ENCODE peak calls at places on chromosomes 16 and 17, in eight cellular contexts. One of them, this sample, is unnamed.
A peak's percentile ranks its signal among the peaks of the same experiment; 100 is the strongest.

GRCh38 chr16:2184962-2185361 is 11.4 kb downstream of the CASKIN1 start:
- DNase-seq in stimulated activated CD4-positive, alpha-beta T cell treated with anti-CD3 and anti-CD28 coated beads, Interleukin-1b, Interleukin-23, amount 100 ng/mL, for 1 hour: no peak
- DNase-seq in epithelial cell of prostate: no peak
- DNase-seq in NCI-H187: no peak
- DNase-seq in heart right ventricle: no peak
- DNase-seq in Calu3: no peak
- DNase-seq in MG63: no peak
- DNase-seq in cardiac muscle cell: no peak
- DNase-seq in this sample: no peak

GRCh38 chr17:57870283-57870635 is 20.4 kb upstream of the MRPS23 start:
- DNase-seq in stimulated activated CD4-positive, alpha-beta T cell treated with anti-CD3 and anti-CD28 coated beads, Interleukin-1b, Interleukin-23, amount 100 ng/mL, for 1 hour: no peak
- DNase-seq in epithelial cell of prostate: no peak
- DNase-seq in NCI-H187: no peak
- DNase-seq in heart right ventricle: no peak
- DNase-seq in Calu3: no peak
- DNase-seq in MG63: no peak
- DNase-seq in cardiac muscle cell: no peak
- DNase-seq in this sample: no peak

GRCh38 chr17:21385281-21385845 is 9.2 kb downstream of the KCNJ12 start:
- DNase-seq in stimulated activated CD4-positive, alpha-beta T cell treated with anti-CD3 and anti-CD28 coated beads, Interleukin-1b, Interleukin-23, amount 100 ng/mL, for 1 hour: no peak
- DNase-seq in epithelial cell of prostate: no peak
- DNase-seq in NCI-H187: no peak
- DNase-seq in heart right ventricle: no peak
- DNase-seq in Calu3: no peak
- DNase-seq in MG63: no peak
- DNase-seq in cardiac muscle cell: no peak
- DNase-seq in this sample: no peak

GRCh38 chr17:77863814-77864161 is 94.7 kb upstream of the TNRC6C start:
- DNase-seq in stimulated activated CD4-positive, alpha-beta T cell treated with anti-CD3 and anti-CD28 coated beads, Interleukin-1b, Interleukin-23, amount 100 ng/mL, for 1 hour: no peak
- DNase-seq in epithelial cell of prostate: no peak
- DNase-seq in NCI-H187: peak; percentile 29
- DNase-seq in heart right ventricle: peak; percentile 69
- DNase-seq in Calu3: no peak
- DNase-seq in MG63: no peak
- DNase-seq in cardiac muscle cell: peak; percentile 42
- DNase-seq in this sample: no peak

GRCh38 chr17:75749545-75750389 is 15.2 kb downstream of the GALK1 start:
- DNase-seq in stimulated activated CD4-positive, alpha-beta T cell treated with anti-CD3 and anti-CD28 coated beads, Interleukin-1b, Interleukin-23, amount 100 ng/mL, for 1 hour: peak; percentile 68
- DNase-seq in epithelial cell of prostate: no peak
- DNase-seq in NCI-H187: peak; percentile 39
- DNase-seq in heart right ventricle: peak; percentile 88
- DNase-seq in Calu3: peak; percentile 75
- DNase-seq in MG63: peak; percentile 72
- DNase-seq in cardiac muscle cell: peak; percentile 80
- DNase-seq in this sample: peak; percentile 88

GRCh38 chr17:43337684-43338428 is 60.9 kb upstream of the ARL4D start:
- DNase-seq in stimulated activated CD4-positive, alpha-beta T cell treated with anti-CD3 and anti-CD28 coated beads, Interleukin-1b, Interleukin-23, amount 100 ng/mL, for 1 hour: no peak
- DNase-seq in epithelial cell of prostate: no peak
- DNase-seq in NCI-H187: no peak
- DNase-seq in heart right ventricle: no peak
- DNase-seq in Calu3: no peak
- DNase-seq in MG63: no peak
- DNase-seq in cardiac muscle cell: no peak
- DNase-seq in this sample: no peak

GRCh38 chr16:66127459-66128362 is 238.8 kb upstream of the CDH5 start:
- DNase-seq in stimulated activated CD4-positive, alpha-beta T cell treated with anti-CD3 and anti-CD28 coated beads, Interleukin-1b, Interleukin-23, amount 100 ng/mL, for 1 hour: no peak
- DNase-seq in epithelial cell of prostate: no peak
- DNase-seq in NCI-H187: no peak
- DNase-seq in heart right ventricle: peak; percentile 19
- DNase-seq in Calu3: no peak
- DNase-seq in MG63: no peak
- DNase-seq in cardiac muscle cell: peak; percentile 70
- DNase-seq in this sample: no peak

GRCh38 chr17:1555618-1556471 is 6.7 kb downstream of the PITPNA start:
- DNase-seq in stimulated activated CD4-positive, alpha-beta T cell treated with anti-CD3 and anti-CD28 coated beads, Interleukin-1b, Interleukin-23, amount 100 ng/mL, for 1 hour: no peak
- DNase-seq in epithelial cell of prostate: no peak
- DNase-seq in NCI-H187: no peak
- DNase-seq in heart right ventricle: no peak
- DNase-seq in Calu3: no peak
- DNase-seq in MG63: no peak
- DNase-seq in cardiac muscle cell: no peak
- DNase-seq in this sample: no peak

GRCh38 chr17:42378597-42379594 is 9.3 kb downstream of the STAT3 start:
- DNase-seq in stimulated activated CD4-positive, alpha-beta T cell treated with anti-CD3 and anti-CD28 coated beads, Interleukin-1b, Interleukin-23, amount 100 ng/mL, for 1 hour: no peak
- DNase-seq in epithelial cell of prostate: no peak
- DNase-seq in NCI-H187: no peak
- DNase-seq in heart right ventricle: no peak
- DNase-seq in Calu3: no peak
- DNase-seq in MG63: no peak
- DNase-seq in cardiac muscle cell: peak; percentile 29
- DNase-seq in this sample: no peak

GRCh38 chr17:56690441-56691291 is 97.2 kb downstream of the NOG start:
- DNase-seq in stimulated activated CD4-positive, alpha-beta T cell treated with anti-CD3 and anti-CD28 coated beads, Interleukin-1b, Interleukin-23, amount 100 ng/mL, for 1 hour: no peak
- DNase-seq in epithelial cell of prostate: no peak
- DNase-seq in NCI-H187: no peak
- DNase-seq in heart right ventricle: no peak
- DNase-seq in Calu3: no peak
- DNase-seq in MG63: peak; percentile 55
- DNase-seq in cardiac muscle cell: no peak
- DNase-seq in this sample: no peak

GRCh38 chr17:45240905-45241314 is 19.2 kb downstream of the FMNL1 start:
- DNase-seq in stimulated activated CD4-positive, alpha-beta T cell treated with anti-CD3 and anti-CD28 coated beads, Interleukin-1b, Interleukin-23, amount 100 ng/mL, for 1 hour: no peak
- DNase-seq in epithelial cell of prostate: no peak
- DNase-seq in NCI-H187: no peak
- DNase-seq in heart right ventricle: no peak
- DNase-seq in Calu3: no peak
- DNase-seq in MG63: no peak
- DNase-seq in cardiac muscle cell: no peak
- DNase-seq in this sample: no peak

GRCh38 chr16:27685802-27686201 is 135.9 kb downstream of the KATNIP start:
- DNase-seq in stimulated activated CD4-positive, alpha-beta T cell treated with anti-CD3 and anti-CD28 coated beads, Interleukin-1b, Interleukin-23, amount 100 ng/mL, for 1 hour: no peak
- DNase-seq in epithelial cell of prostate: no peak
- DNase-seq in NCI-H187: no peak
- DNase-seq in heart right ventricle: no peak
- DNase-seq in Calu3: no peak
- DNase-seq in MG63: peak; percentile 62
- DNase-seq in cardiac muscle cell: peak; percentile 9
- DNase-seq in this sample: no peak

GRCh38 chr17:61188081-61188480 is 211.6 kb upstream of the TBX2 start:
- DNase-seq in stimulated activated CD4-positive, alpha-beta T cell treated with anti-CD3 and anti-CD28 coated beads, Interleukin-1b, Interleukin-23, amount 100 ng/mL, for 1 hour: no peak
- DNase-seq in epithelial cell of prostate: no peak
- DNase-seq in NCI-H187: no peak
- DNase-seq in heart right ventricle: no peak
- DNase-seq in Calu3: no peak
- DNase-seq in MG63: no peak
- DNase-seq in cardiac muscle cell: no peak
- DNase-seq in this sample: no peak

GRCh38 chr17:57853695-57854094 is 3.9 kb upstream of the MRPS23 start:
- DNase-seq in stimulated activated CD4-positive, alpha-beta T cell treated with anti-CD3 and anti-CD28 coated beads, Interleukin-1b, Interleukin-23, amount 100 ng/mL, for 1 hour: no peak
- DNase-seq in epithelial cell of prostate: no peak
- DNase-seq in NCI-H187: no peak
- DNase-seq in heart right ventricle: peak; percentile 57
- DNase-seq in Calu3: no peak
- DNase-seq in MG63: no peak
- DNase-seq in cardiac muscle cell: no peak
- DNase-seq in this sample: no peak

This sample was measured in effector memory CD8-positive, alpha-beta T cell.